ENCODE peak calls at places on chromosome 12, in ten cellular contexts. One of them, this sample, is unnamed.

GRCh38 chr12:129152291-129153075 is 299.2 kb downstream of the GLT1D1 start:
- DNase-seq in endothelial cell: no peak
- DNase-seq in nephron progenitor cell: no peak
- DNase-seq in left lung: no peak
- DNase-seq in neural crest cell: no peak
- DNase-seq in A549: no peak
- DNase-seq in cardiac muscle cell: no peak
- DNase-seq in activated B cell treated with CpG ODN at 0.5 μM for 24 hours: no peak
- DNase-seq in GM10248: no peak
- DNase-seq in thoracic aorta: no peak
- DNase-seq in this sample: no peak

GRCh38 chr12:90841336-90841735 is 113.6 kb downstream of the CCER1 start:
- DNase-seq in endothelial cell: no peak
- DNase-seq in nephron progenitor cell: no peak
- DNase-seq in left lung: no peak
- DNase-seq in neural crest cell: no peak
- DNase-seq in A549: no peak
- DNase-seq in cardiac muscle cell: no peak
- DNase-seq in activated B cell treated with CpG ODN at 0.5 μM for 24 hours: no peak
- DNase-seq in GM10248: no peak
- DNase-seq in thoracic aorta: no peak
- DNase-seq in this sample: no peak

GRCh38 chr12:9782547-9783382 is 22.1 kb upstream of the CD69 start:
- DNase-seq in endothelial cell: no peak
- DNase-seq in nephron progenitor cell: no peak
- DNase-seq in left lung: no peak
- DNase-seq in neural crest cell: no peak
- DNase-seq in A549: no peak
- DNase-seq in cardiac muscle cell: no peak
- DNase-seq in activated B cell treated with CpG ODN at 0.5 μM for 24 hours: no peak
- DNase-seq in GM10248: no peak
- DNase-seq in thoracic aorta: no peak
- DNase-seq in this sample: no peak

GRCh38 chr12:2198088-2198501 is 145.3 kb downstream of the CACNA1C start:
- DNase-seq in endothelial cell: no peak
- DNase-seq in nephron progenitor cell: no peak
- DNase-seq in left lung: no peak
- DNase-seq in neural crest cell: no peak
- DNase-seq in A549: no peak
- DNase-seq in cardiac muscle cell: peak; percentile 80
- DNase-seq in activated B cell treated with CpG ODN at 0.5 μM for 24 hours: no peak
- DNase-seq in GM10248: no peak
- DNase-seq in thoracic aorta: no peak
- DNase-seq in this sample: no peak

GRCh38 chr12:6033546-6033945 is 88.5 kb upstream of the ANO2 start:
- DNase-seq in endothelial cell: no peak
- DNase-seq in nephron progenitor cell: no peak
- DNase-seq in left lung: no peak
- DNase-seq in neural crest cell: no peak
- DNase-seq in A549: no peak
- DNase-seq in cardiac muscle cell: no peak
- DNase-seq in activated B cell treated with CpG ODN at 0.5 μM for 24 hours: no peak
- DNase-seq in GM10248: no peak
- DNase-seq in thoracic aorta: no peak
- DNase-seq in this sample: peak; percentile 13

GRCh38 chr12:18521461-18521860 is 216.4 kb downstream of the PLCZ1 start:
- DNase-seq in endothelial cell: no peak
- DNase-seq in nephron progenitor cell: no peak
- DNase-seq in left lung: peak; percentile 31
- DNase-seq in neural crest cell: no peak
- DNase-seq in A549: no peak
- DNase-seq in cardiac muscle cell: no peak
- DNase-seq in activated B cell treated with CpG ODN at 0.5 μM for 24 hours: no peak
- DNase-seq in GM10248: no peak
- DNase-seq in thoracic aorta: no peak
- DNase-seq in this sample: no peak

GRCh38 chr12:121773011-121773777 is 20.3 kb downstream of the RHOF start:
- DNase-seq in endothelial cell: peak; percentile 75
- DNase-seq in nephron progenitor cell: peak; percentile 78
- DNase-seq in left lung: peak; percentile 92
- DNase-seq in neural crest cell: peak; percentile 59
- DNase-seq in A549: peak; percentile 91
- DNase-seq in cardiac muscle cell: peak; percentile 72
- DNase-seq in activated B cell treated with CpG ODN at 0.5 μM for 24 hours: peak; percentile 72
- DNase-seq in GM10248: peak; percentile 93
- DNase-seq in thoracic aorta: no peak
- DNase-seq in this sample: peak; percentile 86

GRCh38 chr12:116502141-116502725 is 56.9 kb upstream of the MAP1LC3B2 start:
- DNase-seq in endothelial cell: no peak
- DNase-seq in nephron progenitor cell: no peak
- DNase-seq in left lung: no peak
- DNase-seq in neural crest cell: no peak
- DNase-seq in A549: no peak
- DNase-seq in cardiac muscle cell: no peak
- DNase-seq in activated B cell treated with CpG ODN at 0.5 μM for 24 hours: no peak
- DNase-seq in GM10248: no peak
- DNase-seq in thoracic aorta: no peak
- DNase-seq in this sample: no peak

GRCh38 chr12:93226356-93226755 is 151.4 kb upstream of the NUDT4 start:
- DNase-seq in endothelial cell: no peak
- DNase-seq in nephron progenitor cell: no peak
- DNase-seq in left lung: no peak
- DNase-seq in neural crest cell: no peak
- DNase-seq in A549: no peak
- DNase-seq in cardiac muscle cell: no peak
- DNase-seq in activated B cell treated with CpG ODN at 0.5 μM for 24 hours: no peak
- DNase-seq in GM10248: no peak
- DNase-seq in thoracic aorta: no peak
- DNase-seq in this sample: no peak

GRCh38 chr12:44774815-44775411 is 101.2 kb downstream of the NELL2 start:
- DNase-seq in endothelial cell: peak; percentile 73
- DNase-seq in nephron progenitor cell: peak; percentile 70
- DNase-seq in left lung: peak; percentile 49
- DNase-seq in neural crest cell: peak; percentile 50
- DNase-seq in A549: peak; percentile 3
- DNase-seq in cardiac muscle cell: peak; percentile 21
- DNase-seq in activated B cell treated with CpG ODN at 0.5 μM for 24 hours: no peak
- DNase-seq in GM10248: peak; percentile 35
- DNase-seq in thoracic aorta: no peak
- DNase-seq in this sample: peak; percentile 74

GRCh38 chr12:11906284-11906935 is 164.3 kb upstream of the BCL2L14 start:
- DNase-seq in endothelial cell: no peak
- DNase-seq in nephron progenitor cell: no peak
- DNase-seq in left lung: no peak
- DNase-seq in neural crest cell: no peak
- DNase-seq in A549: no peak
- DNase-seq in cardiac muscle cell: peak; percentile 27
- DNase-seq in activated B cell treated with CpG ODN at 0.5 μM for 24 hours: no peak
- DNase-seq in GM10248: no peak
- DNase-seq in thoracic aorta: no peak
- DNase-seq in this sample: no peak

GRCh38 chr12:27785882-27786570 is 6.0 kb upstream of the MANSC4 start:
- DNase-seq in endothelial cell: no peak
- DNase-seq in nephron progenitor cell: no peak
- DNase-seq in left lung: no peak
- DNase-seq in neural crest cell: no peak
- DNase-seq in A549: no peak
- DNase-seq in cardiac muscle cell: peak; percentile 59
- DNase-seq in activated B cell treated with CpG ODN at 0.5 μM for 24 hours: no peak
- DNase-seq in GM10248: no peak
- DNase-seq in thoracic aorta: no peak
- DNase-seq in this sample: no peak

GRCh38 chr12:68932123-68932700 is 759 bp downstream of the CPM start:
- DNase-seq in endothelial cell: no peak
- DNase-seq in nephron progenitor cell: no peak
- DNase-seq in left lung: no peak
- DNase-seq in neural crest cell: no peak
- DNase-seq in A549: peak; percentile 8
- DNase-seq in cardiac muscle cell: no peak
- DNase-seq in activated B cell treated with CpG ODN at 0.5 μM for 24 hours: no peak
- DNase-seq in GM10248: peak; percentile 31
- DNase-seq in thoracic aorta: no peak
- DNase-seq in this sample: peak; percentile 11

GRCh38 chr12:45729233-45730115 is at the start of gene ARID2:
- DNase-seq in endothelial cell: peak; percentile 66
- DNase-seq in nephron progenitor cell: peak; percentile 74
- DNase-seq in left lung: peak; percentile 90
- DNase-seq in neural crest cell: peak; percentile 59
- DNase-seq in A549: no peak
- DNase-seq in cardiac muscle cell: peak; percentile 76
- DNase-seq in activated B cell treated with CpG ODN at 0.5 μM for 24 hours: peak; percentile 75
- DNase-seq in GM10248: peak; percentile 59
- DNase-seq in thoracic aorta: no peak
- DNase-seq in this sample: peak; percentile 73

GRCh38 chr12:117058442-117059072 is 40.7 kb downstream of the TESC start:
- DNase-seq in endothelial cell: no peak
- DNase-seq in nephron progenitor cell: no peak
- DNase-seq in left lung: peak; percentile 8
- DNase-seq in neural crest cell: no peak
- DNase-seq in A549: no peak
- DNase-seq in cardiac muscle cell: no peak
- DNase-seq in activated B cell treated with CpG ODN at 0.5 μM for 24 hours: no peak
- DNase-seq in GM10248: no peak
- DNase-seq in thoracic aorta: no peak
- DNase-seq in this sample: no peak

GRCh38 chr12:127893875-127894635 is 372.9 kb upstream of the TMEM132C start:
- DNase-seq in endothelial cell: no peak
- DNase-seq in nephron progenitor cell: peak; percentile 8
- DNase-seq in left lung: no peak
- DNase-seq in neural crest cell: no peak
- DNase-seq in A549: no peak
- DNase-seq in cardiac muscle cell: no peak
- DNase-seq in activated B cell treated with CpG ODN at 0.5 μM for 24 hours: no peak
- DNase-seq in GM10248: no peak
- DNase-seq in thoracic aorta: no peak
- DNase-seq in this sample: no peak

GRCh38 chr12:88579941-88580871 is at the start of gene KITLG:
- DNase-seq in endothelial cell: peak; percentile 85
- DNase-seq in nephron progenitor cell: peak; percentile 85
- DNase-seq in left lung: peak; percentile 93
- DNase-seq in neural crest cell: peak; percentile 80
- DNase-seq in A549: peak; percentile 80
- DNase-seq in cardiac muscle cell: peak; percentile 93
- DNase-seq in activated B cell treated with CpG ODN at 0.5 μM for 24 hours: no peak
- DNase-seq in GM10248: peak; percentile 50
- DNase-seq in thoracic aorta: peak; percentile 16
- DNase-seq in this sample: peak; percentile 33

GRCh38 chr12:47276253-47277070 is 196.7 kb upstream of the AMIGO2 start:
- DNase-seq in endothelial cell: no peak
- DNase-seq in nephron progenitor cell: no peak
- DNase-seq in left lung: no peak
- DNase-seq in neural crest cell: no peak
- DNase-seq in A549: no peak
- DNase-seq in cardiac muscle cell: peak; percentile 88
- DNase-seq in activated B cell treated with CpG ODN at 0.5 μM for 24 hours: no peak
- DNase-seq in GM10248: peak; percentile 31
- DNase-seq in thoracic aorta: no peak
- DNase-seq in this sample: peak; percentile 74

GRCh38 chr12:3342051-3342450 is 149.0 kb upstream of the PRMT8 start:
- DNase-seq in endothelial cell: peak; percentile 71
- DNase-seq in nephron progenitor cell: peak; percentile 68
- DNase-seq in left lung: no peak
- DNase-seq in neural crest cell: peak; percentile 60
- DNase-seq in A549: no peak
- DNase-seq in cardiac muscle cell: peak; percentile 60
- DNase-seq in activated B cell treated with CpG ODN at 0.5 μM for 24 hours: no peak
- DNase-seq in GM10248: no peak
- DNase-seq in thoracic aorta: no peak
- DNase-seq in this sample: peak; percentile 39
- TF ChIP-seq CTCF in endothelial cell: peak; percentile 28
- TF ChIP-seq CTCF in nephron progenitor cell: peak; percentile 61
- TF ChIP-seq CTCF in left lung: peak; percentile 38
- TF ChIP-seq CTCF in neural crest cell: peak; percentile 71
- TF ChIP-seq CTCF in A549: no peak
- TF ChIP-seq CTCF in cardiac muscle cell: peak; percentile 63
- TF ChIP-seq CTCF in activated B cell treated with CpG ODN at 0.5 μM for 24 hours: no peak
- TF ChIP-seq CTCF in GM10248: no peak
- TF ChIP-seq CTCF in thoracic aorta: no peak
- TF ChIP-seq CTCF in this sample: no peak

GRCh38 chr12:49842519-49843352 is at the start of gene BCDIN3D:
- DNase-seq in endothelial cell: peak; percentile 78
- DNase-seq in nephron progenitor cell: peak; percentile 87
- DNase-seq in left lung: peak; percentile 99
- DNase-seq in neural crest cell: peak; percentile 79
- DNase-seq in A549: peak; percentile 78
- DNase-seq in cardiac muscle cell: peak; percentile 96
- DNase-seq in activated B cell treated with CpG ODN at 0.5 μM for 24 hours: peak; percentile 88
- DNase-seq in GM10248: peak; percentile 92
- DNase-seq in thoracic aorta: peak; percentile 77
- DNase-seq in this sample: peak; percentile 95
- TF ChIP-seq CTCF in endothelial cell: no peak
- TF ChIP-seq CTCF in nephron progenitor cell: no peak
- TF ChIP-seq CTCF in left lung: no peak
- TF ChIP-seq CTCF in neural crest cell: no peak
- TF ChIP-seq CTCF in A549: no peak
- TF ChIP-seq CTCF in cardiac muscle cell: no peak
- TF ChIP-seq CTCF in activated B cell treated with CpG ODN at 0.5 μM for 24 hours: no peak
- TF ChIP-seq CTCF in GM10248: no peak
- TF ChIP-seq CTCF in thoracic aorta: no peak
- TF ChIP-seq CTCF in this sample: no peak

DNA sequence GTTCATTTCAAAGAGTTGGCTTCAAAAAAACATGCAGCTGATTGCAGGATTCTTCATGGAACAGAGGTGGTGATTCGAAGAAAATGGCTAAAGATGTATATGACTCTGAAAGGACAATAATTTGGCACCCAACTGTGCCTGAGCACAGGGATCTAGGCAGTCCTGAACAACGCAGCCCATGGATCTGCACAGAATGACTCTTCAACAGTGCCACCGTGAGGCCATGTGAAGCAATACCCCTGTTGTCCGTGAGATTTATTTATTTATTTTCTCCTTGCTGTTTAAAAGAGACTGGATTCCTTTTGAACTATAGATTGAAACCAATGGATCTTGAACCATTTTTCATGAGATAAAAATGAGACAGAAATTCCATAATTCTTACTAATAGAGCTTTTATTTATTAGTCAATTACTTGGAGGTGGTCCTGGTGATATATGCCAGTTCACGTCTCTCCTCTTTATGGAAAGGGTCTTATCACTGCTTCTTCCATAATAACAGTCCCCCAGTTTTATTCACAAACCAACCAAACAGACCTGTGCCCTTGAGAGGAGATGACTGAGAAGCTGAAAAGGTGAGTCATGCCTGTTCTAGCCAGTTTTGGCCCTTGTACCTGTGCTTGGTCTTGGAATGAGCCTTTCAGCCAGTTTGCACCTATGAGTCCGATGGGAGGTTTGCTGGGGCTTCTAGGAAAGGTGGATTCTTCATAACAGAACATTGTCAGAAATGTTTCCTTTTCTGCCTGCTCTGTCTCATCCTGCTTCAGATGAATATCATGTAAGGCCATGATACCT is 1598.3 kb downstream of the AACS start:
- DNase-seq in endothelial cell: no peak
- DNase-seq in nephron progenitor cell: peak; percentile 28
- DNase-seq in left lung: no peak
- DNase-seq in neural crest cell: peak; percentile 2
- DNase-seq in A549: peak; percentile 8
- DNase-seq in cardiac muscle cell: peak; percentile 6
- DNase-seq in activated B cell treated with CpG ODN at 0.5 μM for 24 hours: no peak
- DNase-seq in GM10248: no peak
- DNase-seq in thoracic aorta: no peak
- DNase-seq in this sample: peak; percentile 31
- TF ChIP-seq CTCF in endothelial cell: no peak
- TF ChIP-seq CTCF in nephron progenitor cell: peak; percentile 54
- TF ChIP-seq CTCF in left lung: no peak
- TF ChIP-seq CTCF in neural crest cell: peak; percentile 64
- TF ChIP-seq CTCF in A549: no peak
- TF ChIP-seq CTCF in cardiac muscle cell: no peak
- TF ChIP-seq CTCF in activated B cell treated with CpG ODN at 0.5 μM for 24 hours: no peak
- TF ChIP-seq CTCF in GM10248: no peak
- TF ChIP-seq CTCF in thoracic aorta: no peak
- TF ChIP-seq CTCF in this sample: peak; percentile 60

GRCh38 chr12:74527491-74527890 is 10.1 kb upstream of the ATXN7L3B start:
- DNase-seq in endothelial cell: no peak
- DNase-seq in nephron progenitor cell: no peak
- DNase-seq in left lung: no peak
- DNase-seq in neural crest cell: no peak
- DNase-seq in A549: no peak
- DNase-seq in cardiac muscle cell: no peak
- DNase-seq in activated B cell treated with CpG ODN at 0.5 μM for 24 hours: no peak
- DNase-seq in GM10248: no peak
- DNase-seq in thoracic aorta: no peak
- DNase-seq in this sample: no peak
- TF ChIP-seq CTCF in endothelial cell: no peak
- TF ChIP-seq CTCF in nephron progenitor cell: no peak
- TF ChIP-seq CTCF in left lung: no peak
- TF ChIP-seq CTCF in neural crest cell: no peak
- TF ChIP-seq CTCF in A549: no peak
- TF ChIP-seq CTCF in cardiac muscle cell: no peak
- TF ChIP-seq CTCF in activated B cell treated with CpG ODN at 0.5 μM for 24 hours: no peak
- TF ChIP-seq CTCF in GM10248: no peak
- TF ChIP-seq CTCF in thoracic aorta: no peak
- TF ChIP-seq CTCF in this sample: no peak

This sample was measured in activated CD8-positive, alpha-beta T cell treated with anti-CD3 and anti-CD28 coated beads for 36 hours.